ENCODE peak calls at places on chromosomes 3 and 15, in four cellular contexts. T is A673, E is foreskin keratinocyte, W is bronchial epithelial cell. D is an unnamed sample.

GRCh38 chr3:11556851-11557644 is 86.7 kb downstream of the VGLL4 start:
- DNase-seq in E (no peak), T (no peak), W (no peak), D (peak; percentile 86)

GRCh38 chr3:55486101-55486856 is 827 bp downstream of the WNT5A start:
- DNase-seq in E (peak; percentile 67), T (peak; percentile 54), W (no peak), D (peak; percentile 79)

GRCh38 chr3:10173095-10173925 is 8.6 kb downstream of the IRAK2 start:
- DNase-seq in E (peak; percentile 60), T (no peak), W (no peak), D (no peak)

GRCh38 chr3:32123620-32124019 is 17.2 kb downstream of the GPD1L start:
- DNase-seq in T (no peak), E (no peak), W (no peak), D (no peak)

GRCh38 chr15:51004103-51004536 is 90.6 kb downstream of the TNFAIP8L3 start:
- DNase-seq in W (peak; percentile 94), E (peak; percentile 88), T (no peak), D (peak; percentile 70)

GRCh38 chr3:43969944-43970343 is 271.7 kb upstream of the TOPAZ1 start:
- DNase-seq in E (no peak), T (no peak), W (no peak), D (no peak)

GRCh38 chr15:99511529-99511864 is 54.3 kb upstream of the MEF2A start:
- DNase-seq in E (no peak), T (no peak), W (no peak), D (peak; percentile 87)

GRCh38 chr3:46848271-46849097 is 14.8 kb downstream of the MYL3 start:
- DNase-seq in E (no peak), W (no peak), T (peak; percentile 12), D (peak; percentile 97)

GRCh38 chr15:57821826-57822225 is 115.3 kb downstream of the POLR2M start:
- DNase-seq in E (no peak), T (no peak), W (no peak), D (no peak)

GRCh38 chr15:35774653-35775052 is 228.7 kb upstream of the DPH6 start:
- DNase-seq in E (no peak), W (no peak), T (no peak), D (no peak)

GRCh38 chr15:57559875-57560274 is 31.8 kb upstream of the MYZAP start:
- DNase-seq in E (peak; percentile 45), W (peak; percentile 56), T (peak; percentile 73), D (peak; percentile 57)

GRCh38 chr3:124034016-124034808 is 42.3 kb upstream of the ROPN1 start:
- DNase-seq in E (peak; percentile 9), W (peak; percentile 29), T (no peak), D (peak; percentile 3)

GRCh38 chr3:126542340-126543241 is 16.1 kb downstream of the C3orf22 start:
- DNase-seq in T (no peak), W (no peak), E (no peak), D (no peak)

GRCh38 chr3:71542548-71543370 is 40.8 kb downstream of the FOXP1 start:
- DNase-seq in E (peak; percentile 71), T (peak; percentile 80), W (peak; percentile 18), D (peak; percentile 89)

GRCh38 chr3:49092948-49093852 is 671 bp downstream of the QRICH1 start:
- DNase-seq in W (peak; percentile 77), T (peak; percentile 75), E (peak; percentile 72), D (peak; percentile 88)

GRCh38 chr3:168858327-168858726 is 762.6 kb upstream of the GOLIM4 start:
- DNase-seq in E (no peak), T (no peak), W (peak; percentile 21), D (no peak)

GRCh38 chr15:60362318-60363023 is 35.3 kb downstream of the ANXA2 start:
- DNase-seq in E (no peak), W (peak; percentile 65), T (no peak), D (peak; percentile 61)

GRCh38 chr3:133853063-133853924 is 42.4 kb downstream of the RAB6B start:
- DNase-seq in T (no peak), W (no peak), E (no peak), D (no peak)

GRCh38 chr3:178263236-178263916 is 272.9 kb upstream of the KCNMB2 start:
- DNase-seq in E (no peak), T (peak; percentile 14), W (no peak), D (peak; percentile 30)

GRCh38 chr15:99928429-99928981 is 195.3 kb upstream of the LYSMD4 start:
- DNase-seq in W (peak; percentile 18), E (peak; percentile 55), T (peak; percentile 65), D (peak; percentile 82)

GRCh38 chr3:197748597-197749314 is 927 bp upstream of the FYTTD1 start:
- DNase-seq in T (peak; percentile 73), W (no peak), E (no peak), D (no peak)

GRCh38 chr3:107117922-107118576 is 259.2 kb upstream of the CCDC54 start:
- DNase-seq in T (peak; percentile 93), E (peak; percentile 37), W (peak; percentile 31), D (peak; percentile 89)

GRCh38 chr3:44993471-44994205 is 17.6 kb downstream of the EXOSC7 start:
- DNase-seq in T (no peak), E (peak; percentile 87), W (peak; percentile 92), D (peak; percentile 53)

GRCh38 chr15:101314726-101315125 is 19.7 kb upstream of the SNRPA1 start:
- DNase-seq in W (no peak), E (no peak), T (no peak), D (no peak)

GRCh38 chr15:64673866-64674265 is 101.5 kb downstream of the RBPMS2 start:
- DNase-seq in E (no peak), W (no peak), T (no peak), D (no peak)

GRCh38 chr3:60841355-60841754 is 409.9 kb downstream of the FHIT start:
- DNase-seq in W (no peak), E (no peak), T (no peak), D (peak; percentile 1)

GRCh38 chr3:23885210-23885609 is 31.6 kb downstream of the NKIRAS1 start:
- DNase-seq in E (no peak), W (peak; percentile 97), T (no peak), D (no peak)

GRCh38 chr3:23886311-23886710 is 30.5 kb downstream of the NKIRAS1 start:
- DNase-seq in W (no peak), E (no peak), T (no peak), D (no peak)

GRCh38 chr3:23882487-23882918 is 34.3 kb downstream of the NKIRAS1 start:
- DNase-seq in T (no peak), E (no peak), W (no peak), D (no peak)

GRCh38 chr3:23880703-23881339 is 36.0 kb downstream of the NKIRAS1 start:
- DNase-seq in W (no peak), T (no peak), E (no peak), D (no peak)

GRCh38 chr3:23884481-23884880 is 32.3 kb downstream of the NKIRAS1 start:
- DNase-seq in E (no peak), T (no peak), W (peak; percentile 28), D (peak; percentile 14)
- TF ChIP-seq CTCF in E (peak; percentile 24), T (peak; percentile 32), W (peak; percentile 33), D (peak; percentile 21)

DNA sequence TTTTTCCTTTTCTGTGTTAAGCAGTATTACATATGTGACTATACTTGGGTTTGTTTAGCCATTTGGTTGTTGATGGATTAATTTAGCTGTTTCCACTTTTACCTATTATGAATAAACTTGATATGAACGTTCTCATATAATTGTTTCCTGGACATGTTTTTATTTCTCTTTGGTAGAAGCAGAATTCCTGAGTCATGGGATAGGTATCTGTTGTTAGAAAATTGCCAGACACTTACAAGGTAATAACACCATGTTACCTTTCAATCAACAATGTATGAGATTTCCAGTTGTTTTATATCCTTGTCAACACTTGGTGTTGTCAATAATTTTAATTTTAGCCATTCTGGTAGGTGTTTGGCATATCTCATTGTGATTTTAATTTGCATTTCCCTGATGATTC is 475.4 kb downstream of the IGSF11 start:
- DNase-seq in T (no peak), E (peak; percentile 57), W (peak; percentile 62), D (no peak)
- TF ChIP-seq CTCF in T (no peak), E (no peak), W (no peak), D (no peak)

DNA sequence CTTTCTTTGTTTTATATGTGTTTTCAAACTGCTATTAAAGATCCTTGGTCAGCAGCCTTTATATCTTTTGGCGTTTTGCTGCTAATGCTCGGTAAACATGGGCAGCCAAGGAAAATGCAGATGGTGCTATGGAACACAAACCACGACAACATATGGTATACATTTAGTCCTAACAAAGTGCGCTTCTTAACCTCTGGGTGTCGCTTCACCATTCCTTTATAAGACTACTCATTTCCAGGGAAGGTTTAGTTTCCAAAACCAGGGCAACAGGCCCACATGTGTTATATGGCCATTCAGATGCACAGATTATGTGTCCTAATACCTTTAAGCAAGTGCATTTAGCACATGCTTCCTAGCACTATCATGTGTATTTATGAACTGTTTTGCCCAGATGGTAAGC is 14.7 kb downstream of the SHOX2 start:
- DNase-seq in T (no peak), E (no peak), W (peak; percentile 36), D (peak; percentile 56)
- TF ChIP-seq CTCF in T (no peak), E (peak; percentile 61), W (peak; percentile 42), D (peak; percentile 52)

GRCh38 chr3:62051506-62051905 is 321.8 kb downstream of the FEZF2 start:
- DNase-seq in T (peak; percentile 19), W (peak; percentile 40), E (peak; percentile 51), D (peak; percentile 40)
- TF ChIP-seq CTCF in T (peak; percentile 50), W (peak; percentile 49), E (peak; percentile 73), D (peak; percentile 38)

DNA sequence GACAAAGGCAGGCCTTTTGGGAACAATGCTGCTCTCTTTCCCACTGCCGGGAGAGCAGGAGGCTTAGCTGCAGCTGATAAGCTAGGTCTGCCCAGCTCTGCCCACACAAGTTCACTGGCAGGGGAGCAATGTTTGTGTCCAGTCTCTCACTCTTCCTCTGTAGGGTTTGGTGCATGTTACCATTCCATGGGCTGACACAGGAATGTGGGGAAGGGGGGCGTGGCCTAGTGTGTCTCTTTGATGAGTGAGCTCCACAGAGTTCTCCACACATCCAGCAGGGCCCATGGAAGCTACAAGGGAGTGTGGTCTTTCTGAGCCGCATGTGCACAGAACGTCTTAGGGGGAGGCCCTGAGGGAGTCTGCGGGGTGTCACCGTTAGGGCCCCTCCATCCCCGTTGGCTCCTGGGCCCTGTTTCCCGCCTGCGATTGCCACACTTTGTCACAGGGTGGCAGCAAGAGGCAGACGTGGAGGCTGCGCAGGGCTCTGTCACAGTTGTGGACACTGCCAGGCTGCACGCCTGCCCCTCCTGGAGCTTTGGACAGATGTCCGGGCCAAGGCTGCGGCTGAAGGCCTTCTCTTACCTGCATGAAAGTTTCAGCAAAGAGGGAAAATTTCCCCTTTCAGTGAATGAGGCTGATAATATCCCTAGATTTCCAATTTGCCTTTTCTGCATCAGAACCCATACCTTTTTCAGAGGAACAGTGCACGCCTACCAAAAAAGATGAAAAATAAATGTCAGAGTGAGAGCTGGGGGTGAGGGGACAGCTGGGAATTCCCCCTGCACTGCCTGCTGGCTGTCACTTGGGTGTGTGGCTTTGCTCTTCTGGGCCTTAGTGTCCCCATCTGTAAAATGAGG is 24.3 kb downstream of the CACNA2D3 start:
- DNase-seq in T (peak; percentile 17), E (no peak), W (no peak), D (peak; percentile 44)
- TF ChIP-seq CTCF in T (peak; percentile 45), E (peak; percentile 56), W (peak; percentile 51), D (peak; percentile 59)

DNA sequence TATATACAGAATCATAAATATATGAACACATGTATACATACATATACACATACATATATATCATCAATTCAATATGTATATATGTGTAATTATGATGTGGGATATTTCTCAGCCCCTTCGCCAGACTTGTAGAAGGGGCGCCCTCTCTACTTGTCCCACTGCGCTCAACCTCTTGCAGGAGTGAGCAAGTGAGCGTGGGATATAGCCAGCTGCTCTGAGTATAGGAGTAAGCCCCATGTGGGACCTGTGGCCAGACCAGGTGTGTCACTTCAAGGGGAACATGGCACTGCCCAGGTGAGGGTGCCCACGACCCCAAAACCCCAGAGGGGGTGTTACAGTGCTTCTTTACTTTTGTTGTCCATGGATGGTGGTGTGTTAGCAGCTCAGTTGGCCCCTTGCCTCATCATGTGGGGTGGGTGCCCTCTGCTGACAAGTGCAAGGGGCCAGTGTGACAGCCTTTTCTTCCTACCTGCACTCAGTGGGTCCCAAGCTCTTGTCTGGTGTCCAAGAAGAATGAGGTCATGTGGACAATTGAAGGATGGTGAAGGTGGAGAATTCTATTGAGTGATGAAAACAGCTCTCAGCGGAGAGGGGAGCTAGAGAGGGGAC is 304.1 kb downstream of the UNC13C start:
- DNase-seq in E (no peak), T (no peak), W (no peak), D (no peak)
- TF ChIP-seq CTCF in E (no peak), T (no peak), W (no peak), D (no peak)

D was measured in fibroblast of pulmonary artery.